ENCODE peak calls at places on chromosomes 16 and 17, in four cellular contexts. V, H, S and O are unnamed samples.

GRCh38 chr17:73705594-73705993 is 61.3 kb upstream of the SDK2 start:
- DNase-seq in V (no peak), H (no peak), S (no peak), O (no peak)

GRCh38 chr17:50872710-50873424 is 6.7 kb upstream of the TOB1 start:
- DNase-seq in V (peak; percentile 37), H (peak; percentile 61), S (no peak), O (peak; percentile 65)

GRCh38 chr16:12434567-12434966 is 369.1 kb downstream of the CPPED1 start:
- DNase-seq in V (no peak), H (no peak), S (no peak), O (no peak)

GRCh38 chr17:57577751-57578607 is 167.1 kb downstream of the CCDC182 start:
- DNase-seq in V (no peak), H (no peak), S (no peak), O (no peak)

GRCh38 chr16:2200313-2200712 is 3.9 kb upstream of the CASKIN1 start:
- DNase-seq in V (no peak), H (no peak), S (no peak), O (no peak)

GRCh38 chr17:53607475-53607874 is 215.3 kb upstream of the KIF2B start:
- DNase-seq in V (no peak), H (no peak), S (no peak), O (no peak)

GRCh38 chr16:21175397-21175796 is 16.9 kb downstream of the LDAF1 start:
- DNase-seq in V (no peak), H (no peak), S (no peak), O (no peak)

GRCh38 chr17:27353469-27354050 is 59.6 kb downstream of the WSB1 start:
- DNase-seq in V (peak; percentile 81), H (peak; percentile 95), S (peak; percentile 93), O (peak; percentile 72)

GRCh38 chr16:28534542-28535373 is 4.0 kb downstream of the NUPR1 start:
- DNase-seq in V (no peak), H (no peak), S (no peak), O (no peak)

GRCh38 chr16:66299349-66299748 is 67.1 kb upstream of the CDH5 start:
- DNase-seq in V (no peak), H (no peak), S (no peak), O (peak; percentile 39)

GRCh38 chr17:2749784-2750181 is 331 bp upstream of the CCDC92B start:
- DNase-seq in V (peak; percentile 67), H (peak; percentile 86), S (no peak), O (peak; percentile 40)